ENCODE peak calls at places on chromosomes 2 and 18, in eight cellular contexts. H is sigmoid colon, Z is fibroblast of lung, S is OCI-LY7, P is astrocyte of the spinal cord, V is GM23338, L is HL-60, Y is coronary artery. D is an unnamed sample.

GRCh38 chr2:235054919-235055318 is 103.1 kb downstream of the SH3BP4 start:
- DNase-seq in H (no peak), Z (no peak), S (no peak), P (no peak), V (no peak), L (no peak), Y (no peak), D (no peak)

GRCh38 chr2:227406177-227407031 is 18.7 kb upstream of the SCYGR1 start:
- DNase-seq in H (peak), Z (peak), S (peak), P (peak), V (peak), L (no peak), Y (peak), D (peak)

GRCh38 chr2:206979922-206980321 is 40.6 kb downstream of the CPO start:
- DNase-seq in H (no peak), Z (no peak), S (no peak), P (no peak), V (no peak), L (no peak), Y (no peak), D (no peak)

GRCh38 chr2:127659408-127660290 is 13.7 kb downstream of the GPR17 start:
- DNase-seq in H (peak), Z (no peak), S (no peak), P (no peak), V (no peak), L (peak), Y (no peak), D (no peak)

GRCh38 chr2:32284321-32284720 is 6.6 kb downstream of the YIPF4 start:
- DNase-seq in H (no peak), Z (peak), S (no peak), P (peak), V (no peak), L (peak), Y (no peak), D (no peak)

GRCh38 chr2:3254438-3254941 is 123.1 kb downstream of the EIPR1 start:
- DNase-seq in H (no peak), Z (no peak), S (peak), P (no peak), V (no peak), L (no peak), Y (no peak), D (no peak)

GRCh38 chr2:54574860-54575247 is 118.7 kb downstream of the SPTBN1 start:
- DNase-seq in H (no peak), Z (no peak), S (no peak), P (no peak), V (no peak), L (no peak), Y (no peak), D (no peak)

GRCh38 chr2:8545676-8546318 is 136.1 kb upstream of the ID2 start:
- DNase-seq in H (no peak), Z (no peak), S (no peak), P (no peak), V (no peak), L (no peak), Y (peak), D (no peak)

GRCh38 chr18:65659312-65659711 is 91.5 kb upstream of the CDH7 start:
- DNase-seq in H (no peak), Z (no peak), S (no peak), P (no peak), V (no peak), L (no peak), Y (no peak), D (no peak)

GRCh38 chr18:30160124-30160523 is 882.4 kb downstream of the DSC3 start:
- DNase-seq in H (no peak), Z (no peak), S (no peak), P (no peak), V (no peak), L (no peak), Y (no peak), D (no peak)

GRCh38 chr2:85915606-85916303 is 27.0 kb upstream of the ST3GAL5 start:
- DNase-seq in H (no peak), Z (no peak), S (no peak), P (no peak), V (no peak), L (no peak), Y (no peak), D (peak)

GRCh38 chr2:237774811-237775553 is 23.6 kb upstream of the RBM44 start:
- DNase-seq in H (no peak), Z (peak), S (peak), P (peak), V (peak), L (peak), Y (no peak), D (peak)

GRCh38 chr2:176812376-176812775 is 400.2 kb upstream of the HNRNPA3 start:
- DNase-seq in H (no peak), Z (no peak), S (no peak), P (no peak), V (no peak), L (no peak), Y (no peak), D (no peak)

GRCh38 chr2:140997997-140998396 is 1132.8 kb downstream of the LRP1B start:
- DNase-seq in H (no peak), Z (no peak), S (no peak), P (peak), V (no peak), L (no peak), Y (no peak), D (peak)

GRCh38 chr2:88753833-88754584 is 62.5 kb downstream of the RPIA start:
- DNase-seq in H (no peak), Z (no peak), S (peak), P (peak), V (peak), L (no peak), Y (no peak), D (no peak)

GRCh38 chr2:65389476-65389875 is 42.9 kb downstream of the SPRED2 start:
- DNase-seq in H (no peak), Z (no peak), S (no peak), P (no peak), V (no peak), L (no peak), Y (no peak), D (no peak)

GRCh38 chr2:96146881-96147592 is 1.8 kb upstream of the DUSP2 start:
- DNase-seq in H (peak), Z (peak), S (no peak), P (no peak), V (no peak), L (no peak), Y (no peak), D (peak)
- TF ChIP-seq CTCF in H (no peak), Z (no peak), S (no peak), P (no peak), V (no peak), L (no peak), Y (no peak), D (no peak)

DNA sequence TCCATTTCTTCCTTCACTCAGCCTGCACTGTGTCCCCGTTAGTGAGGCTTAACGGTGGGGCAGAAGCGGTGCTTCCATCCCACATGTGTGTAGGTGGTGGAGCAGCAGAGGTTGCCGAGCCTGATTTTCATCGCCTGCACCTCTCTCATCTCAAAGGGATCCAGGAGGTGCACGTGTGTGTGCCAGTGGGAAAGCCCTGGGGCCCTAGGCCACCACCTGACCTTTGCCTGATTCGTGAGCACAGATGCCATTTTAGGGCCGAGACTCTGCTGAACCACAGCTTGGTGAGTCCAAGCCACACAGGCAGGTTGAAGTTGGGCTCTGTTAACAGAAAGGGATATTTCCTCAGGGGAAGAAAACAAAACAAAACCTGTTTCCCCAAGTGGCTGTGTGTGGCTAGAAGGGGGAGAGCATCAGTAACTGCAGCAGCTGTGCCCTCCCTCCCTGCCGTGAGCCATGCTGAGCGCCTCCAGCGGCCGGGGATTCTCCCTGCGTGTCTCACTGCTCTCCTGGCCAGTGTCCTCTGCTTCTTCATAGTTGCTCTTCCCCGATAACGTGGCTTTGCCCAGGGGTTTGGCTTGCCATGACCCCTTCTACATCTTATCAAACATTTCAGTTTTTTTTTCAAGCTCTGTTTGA is 81.5 kb downstream of the MAPRE2 start:
- DNase-seq in H (no peak), Z (peak), S (no peak), P (no peak), V (peak), L (no peak), Y (no peak), D (no peak)
- H3K4me3 ChIP-seq in H (no peak), Z (no peak), S (no peak), P (no peak), V (no peak), L (no peak), Y (no peak), D (no peak)

GRCh38 chr18:36297419-36298112 is at the start of gene FHOD3:
- DNase-seq in H (peak), Z (peak), S (no peak), P (peak), V (peak), L (no peak), Y (no peak), D (peak)

GRCh38 chr18:36298113-36298701 is 694 bp downstream of the FHOD3 start:
- DNase-seq in H (no peak), Z (no peak), S (no peak), P (no peak), V (peak), L (no peak), Y (no peak), D (no peak)

GRCh38 chr18:36295214-36295613 is 2.3 kb upstream of the FHOD3 start:
- DNase-seq in H (no peak), Z (no peak), S (no peak), P (no peak), V (no peak), L (no peak), Y (no peak), D (no peak)

GRCh38 chr18:36295880-36296301 is 1.6 kb upstream of the FHOD3 start:
- DNase-seq in H (no peak), Z (no peak), S (no peak), P (no peak), V (peak), L (no peak), Y (no peak), D (no peak)

DNA sequence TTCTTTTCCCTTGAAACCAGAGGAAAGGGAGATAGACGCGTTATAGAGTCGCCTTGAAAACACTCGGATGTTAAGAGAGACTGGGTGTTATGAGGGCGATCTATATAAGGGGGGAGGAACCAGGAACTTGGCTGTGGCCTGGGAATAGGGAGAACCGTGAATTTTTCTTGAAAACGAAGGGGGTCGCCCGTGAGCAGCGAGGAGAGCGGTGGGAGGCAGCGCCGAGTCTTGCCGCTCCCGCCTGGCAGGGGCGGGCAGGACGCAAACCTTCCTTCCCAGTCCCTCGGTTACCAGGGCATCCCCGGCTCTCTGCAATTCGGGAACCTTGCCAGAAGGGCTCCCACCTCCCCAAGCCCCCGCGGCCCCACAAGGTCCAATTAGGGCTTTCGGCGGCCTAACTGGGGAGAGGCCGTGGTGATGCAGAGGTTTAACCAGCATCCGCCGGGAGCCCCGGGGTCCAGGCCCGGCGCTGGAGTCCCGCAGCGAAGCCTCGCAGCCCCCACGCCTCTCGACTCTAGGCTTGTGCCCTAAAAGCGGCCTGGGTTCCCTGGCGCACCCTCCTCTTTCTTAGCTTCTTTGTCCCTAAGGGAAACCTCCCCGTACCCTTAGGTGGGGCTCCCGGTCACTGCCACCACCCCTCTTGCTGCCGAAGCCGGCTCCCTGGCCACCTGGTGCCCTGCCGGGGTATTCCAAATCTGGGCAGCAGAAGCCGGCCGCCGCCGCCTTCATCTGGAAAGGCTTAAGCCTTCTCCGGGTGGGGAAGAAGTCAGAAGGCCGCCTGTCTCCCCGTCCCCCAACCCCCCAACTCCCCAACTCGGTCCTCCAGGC is 708 bp upstream of the FHOD3 start:
- DNase-seq in H (peak), Z (peak), S (no peak), P (peak), V (peak), L (no peak), Y (peak), D (peak)
- TF ChIP-seq CTCF in H (peak), Z (peak), S (no peak), P (peak), V (peak), L (no peak), Y (peak), D (peak)

GRCh38 chr2:48787580-48787979 is 32.1 kb upstream of the LHCGR start:
- DNase-seq in H (no peak), Z (no peak), S (no peak), P (no peak), V (no peak), L (no peak), Y (no peak), D (no peak)
- H3K4me3 ChIP-seq in H (no peak), Z (no peak), S (no peak), P (no peak), V (no peak), L (no peak), Y (no peak), D (no peak)

DNA sequence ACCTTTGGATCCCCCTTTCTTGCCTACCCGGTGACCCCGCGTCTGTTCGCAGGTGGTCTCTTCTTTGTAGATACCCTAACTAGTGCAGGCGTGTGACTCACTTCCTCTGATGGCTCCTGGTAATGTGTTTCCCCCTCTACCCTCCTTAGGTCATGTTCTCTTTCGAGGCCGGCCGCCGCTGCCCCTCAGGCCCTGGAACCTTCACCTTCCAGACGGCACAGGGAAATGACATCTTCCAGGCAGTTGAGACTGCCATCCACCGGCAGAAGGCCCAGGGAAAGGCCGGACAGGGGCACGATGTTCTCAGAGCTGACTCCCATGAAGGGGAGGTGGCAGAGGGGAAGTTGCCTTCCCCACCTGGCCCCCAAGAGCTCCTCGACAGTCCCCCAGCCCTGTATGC is 1.6 kb downstream of the DOK1 start:
- DNase-seq in H (no peak), Z (no peak), S (no peak), P (no peak), V (no peak), L (no peak), Y (peak), D (no peak)
- TF ChIP-seq CTCF in H (no peak), Z (no peak), S (no peak), P (no peak), V (no peak), L (no peak), Y (no peak), D (no peak)

GRCh38 chr2:44972771-44973535 is 31.5 kb downstream of the SIX3 start:
- DNase-seq in H (no peak), Z (no peak), S (no peak), P (no peak), V (no peak), L (no peak), Y (no peak), D (no peak)

GRCh38 chr2:44979581-44979980 is 29.7 kb downstream of the SIX2 start:
- DNase-seq in H (no peak), Z (no peak), S (no peak), P (no peak), V (no peak), L (no peak), Y (no peak), D (no peak)

GRCh38 chr2:44974064-44974715 is 32.7 kb downstream of the SIX3 start:
- DNase-seq in H (no peak), Z (peak), S (peak), P (no peak), V (peak), L (peak), Y (no peak), D (peak)

GRCh38 chr2:44970846-44971450 is 29.4 kb downstream of the SIX3 start:
- DNase-seq in H (no peak), Z (peak), S (no peak), P (peak), V (no peak), L (no peak), Y (no peak), D (peak)

DNA sequence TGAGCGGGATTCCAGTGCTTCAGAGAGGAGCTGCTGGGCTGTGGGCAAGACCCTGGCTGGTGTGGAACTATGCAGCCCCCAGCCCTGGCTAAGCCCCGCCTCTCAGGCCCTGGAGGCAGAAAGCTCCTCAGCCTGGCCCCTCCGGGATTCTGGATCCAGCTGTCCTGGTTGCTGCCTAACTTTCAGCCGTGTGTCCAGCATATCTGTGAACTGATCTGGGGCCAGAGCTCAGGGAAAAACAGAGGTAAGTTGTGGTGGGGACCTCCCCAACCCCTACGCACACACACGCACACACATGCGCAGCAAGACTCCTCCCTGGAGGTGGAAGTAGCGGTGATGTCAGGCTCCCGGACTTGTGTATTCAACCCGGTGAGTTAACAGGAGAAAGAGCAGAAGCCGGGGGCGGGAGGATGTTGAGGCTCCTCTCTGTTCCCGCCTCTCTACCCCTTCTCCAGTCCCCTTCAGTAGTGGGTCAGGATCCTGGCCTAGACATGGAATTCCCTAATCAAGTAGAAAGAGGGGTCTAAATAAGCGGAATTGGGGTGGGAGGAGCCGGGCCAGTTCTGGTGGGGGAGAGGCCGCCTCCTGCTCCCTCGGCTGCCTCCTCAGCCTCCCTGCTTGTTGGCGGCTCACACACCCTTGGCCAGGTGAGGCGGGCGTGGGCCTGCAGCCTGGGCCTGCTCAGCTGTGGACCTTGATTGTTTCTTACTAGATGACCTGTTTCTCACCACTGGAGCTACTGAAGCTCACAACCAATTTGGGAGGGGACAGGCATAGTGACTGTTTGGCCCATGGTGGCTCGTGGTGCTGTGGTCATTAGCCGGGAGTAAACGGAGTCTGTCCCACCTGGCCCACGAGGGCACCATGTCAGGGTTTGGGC is 33.4 kb downstream of the SIX2 start:
- DNase-seq in H (no peak), Z (peak), S (no peak), P (no peak), V (peak), L (no peak), Y (no peak), D (no peak)
- H3K4me3 ChIP-seq in H (no peak), Z (no peak), S (no peak), P (no peak), V (peak), L (no peak), Y (no peak), D (no peak)

D was measured in fibroblast of the aortic adventitia.